ENCODE peak calls at places on chromosomes 11 and 22, in ten cellular contexts. Y is upper lobe of right lung, J is neuronal stem cell, X is left ventricle myocardium inferior, I is HCT116, U is right cardiac atrium, O is MM.1S, D is endothelial cell of umbilical vein, Z is ovary, W is GM12878. N is an unnamed sample. For H3K4me1, the result is how much of the 10 kb centered on the place peaks cover.

GRCh38 chr11:32382339-32383049 is 52.8 kb downstream of the WT1 start:
- DNase-seq in Y (no peak), J (no peak), X (no peak), I (no peak), U (no peak), O (no peak), D (no peak), Z (peak), W (no peak), N (no peak)

GRCh38 chr11:91066648-91067047 is 843.8 kb upstream of the CHORDC1 start:
- DNase-seq in Y (no peak), J (no peak), X (no peak), I (no peak), U (no peak), O (no peak), D (no peak), Z (no peak), W (no peak), N (no peak)

GRCh38 chr11:70568504-70569172 is 170.3 kb downstream of the CTTN start:
- DNase-seq in Y (peak), J (no peak), X (peak), I (no peak), U (peak), O (no peak), D (no peak), Z (peak), W (no peak), N (peak)

GRCh38 chr11:122168218-122168617 is 52.2 kb upstream of the BLID start:
- DNase-seq in Y (no peak), J (no peak), X (no peak), I (no peak), U (no peak), O (no peak), D (peak), Z (no peak), W (no peak), N (no peak)

GRCh38 chr22:17152971-17153370 is 6.1 kb downstream of the HDHD5 start:
- DNase-seq in Y (no peak), J (no peak), X (no peak), I (no peak), U (no peak), O (no peak), D (no peak), Z (no peak), W (no peak), N (no peak)

GRCh38 chr11:106733518-106734162 is 284.6 kb downstream of the GUCY1A2 start:
- DNase-seq in Y (no peak), J (no peak), X (no peak), I (no peak), U (no peak), O (no peak), D (no peak), Z (no peak), W (no peak), N (no peak)

GRCh38 chr11:27234043-27234668 is 128.9 kb downstream of the CCDC34 start:
- DNase-seq in Y (no peak), J (no peak), X (peak), I (no peak), U (peak), O (no peak), D (no peak), Z (no peak), W (peak), N (peak)

GRCh38 chr11:91790346-91790745 is 434.3 kb upstream of the FAT3 start:
- DNase-seq in Y (no peak), J (no peak), X (no peak), I (no peak), U (no peak), O (no peak), D (no peak), Z (no peak), W (no peak), N (no peak)

GRCh38 chr11:109121173-109121938 is 300.6 kb upstream of the C11orf87 start:
- DNase-seq in Y (no peak), J (no peak), X (no peak), I (no peak), U (no peak), O (no peak), D (no peak), Z (no peak), W (no peak), N (no peak)

GRCh38 chr11:13152736-13153541 is 124.7 kb upstream of the BMAL1 start:
- DNase-seq in Y (no peak), J (no peak), X (no peak), I (no peak), U (no peak), O (no peak), D (peak), Z (no peak), W (no peak), N (no peak)

GRCh38 chr22:41009222-41009948 is 58.2 kb downstream of the RBX1 start:
- DNase-seq in Y (peak), J (no peak), X (no peak), I (no peak), U (no peak), O (no peak), D (no peak), Z (no peak), W (no peak), N (no peak)

GRCh38 chr11:44592125-44592643 is 26.7 kb downstream of the CD82 start:
- DNase-seq in Y (no peak), J (no peak), X (no peak), I (no peak), U (peak), O (no peak), D (no peak), Z (no peak), W (no peak), N (peak)

GRCh38 chr22:46997311-46997970 is 235.0 kb downstream of the TBC1D22A start:
- DNase-seq in Y (no peak), J (no peak), X (no peak), I (no peak), U (no peak), O (no peak), D (no peak), Z (no peak), W (no peak), N (no peak)

GRCh38 chr22:42261266-42261665 is 9.2 kb downstream of the TCF20 start:
- DNase-seq in Y (no peak), J (no peak), X (no peak), I (no peak), U (no peak), O (no peak), D (no peak), Z (no peak), W (no peak), N (no peak)

GRCh38 chr11:61279934-61280656 is 15.0 kb downstream of the VWCE start:
- DNase-seq in Y (no peak), J (no peak), X (no peak), I (no peak), U (no peak), O (no peak), D (no peak), Z (no peak), W (no peak), N (no peak)

GRCh38 chr11:65357856-65358356 is 3.4 kb downstream of the TIGD3 start:
- DNase-seq in Y (peak), J (no peak), X (peak), I (no peak), U (no peak), O (no peak), D (no peak), Z (no peak), W (no peak), N (no peak)

GRCh38 chr11:65355776-65356393 is 1.3 kb downstream of the TIGD3 start:
- DNase-seq in Y (peak), J (no peak), X (peak), I (no peak), U (peak), O (no peak), D (peak), Z (peak), W (no peak), N (peak)

GRCh38 chr11:65354265-65355012 is at the start of gene TIGD3:
- DNase-seq in Y (peak), J (peak), X (peak), I (peak), U (peak), O (peak), D (peak), Z (peak), W (peak), N (peak)

GRCh38 chr11:65355013-65355775 is 643 bp downstream of the TIGD3 start:
- DNase-seq in Y (peak), J (peak), X (peak), I (no peak), U (no peak), O (peak), D (no peak), Z (peak), W (no peak), N (peak)

DNA sequence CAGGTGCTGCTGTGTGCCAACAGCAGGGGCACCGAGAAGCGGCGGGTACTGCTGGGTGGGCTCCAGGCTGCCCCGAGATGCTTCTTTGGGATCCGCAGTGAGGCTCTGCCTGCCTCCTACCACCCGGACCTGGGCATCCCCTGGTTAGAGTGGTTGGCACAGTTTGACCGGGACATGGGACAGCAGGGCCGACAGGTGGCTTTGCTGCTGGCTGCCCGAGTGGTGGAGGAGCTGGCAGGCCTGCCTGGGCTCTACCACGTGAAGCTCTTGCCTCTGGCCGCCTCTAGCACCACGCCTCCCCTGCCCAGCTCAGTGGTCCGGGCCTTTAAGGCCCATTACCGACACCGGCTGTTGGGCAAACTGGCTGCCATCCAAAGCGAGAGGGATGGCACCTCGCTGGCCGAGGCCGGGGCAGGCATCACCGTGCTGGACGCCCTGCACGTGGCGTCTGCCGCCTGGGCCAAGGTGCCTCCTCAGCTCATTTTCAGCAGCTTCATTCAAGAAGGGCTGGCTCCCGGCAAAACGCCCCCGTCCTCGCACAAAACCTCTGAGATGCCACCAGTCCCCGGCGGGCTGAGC is 1.9 kb downstream of the TIGD3 start:
- DNase-seq in Y (no peak), J (no peak), X (peak), I (no peak), U (no peak), O (no peak), D (no peak), Z (no peak), W (no peak), N (peak)
- H3K4me1 ChIP-seq in Y (under half), J (under half), X (half or more), I (under half), U (under half), O (under half), D (under half), Z (under half), W (under half), N (under half)

GRCh38 chr11:65338680-65339079 is 5.0 kb downstream of the DPF2 start:
- DNase-seq in Y (no peak), J (no peak), X (no peak), I (no peak), U (no peak), O (no peak), D (no peak), Z (no peak), W (no peak), N (no peak)
- H3K4me1 ChIP-seq in Y (under half), J (under half), X (half or more), I (under half), U (under half), O (under half), D (under half), Z (under half), W (under half), N (under half)

GRCh38 chr22:26586556-26587325 is 3.2 kb downstream of the TPST2 start:
- DNase-seq in Y (no peak), J (no peak), X (peak), I (no peak), U (no peak), O (peak), D (peak), Z (no peak), W (no peak), N (no peak)
- H3K4me1 ChIP-seq in Y (under half), J (under half), X (half or more), I (under half), U (under half), O (under half), D (under half), Z (under half), W (under half), N (under half)

DNA sequence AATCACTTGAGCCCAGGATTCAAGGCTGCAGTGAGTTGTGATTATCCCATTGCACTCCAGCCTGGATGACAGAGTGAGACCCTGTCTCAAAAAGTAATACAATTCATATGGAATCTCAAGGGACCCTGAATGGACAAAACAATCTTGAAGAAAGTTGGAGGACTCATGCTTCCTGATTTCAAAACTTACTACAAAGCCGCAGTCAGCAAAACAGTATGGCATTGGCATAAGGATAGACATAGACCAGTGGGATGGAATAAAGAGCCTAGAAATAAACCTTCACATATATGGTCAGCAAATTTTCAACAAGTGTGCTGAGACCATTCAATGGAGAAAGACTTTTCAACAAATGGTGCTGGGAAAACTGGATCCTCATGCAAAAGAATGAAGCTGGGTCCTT is 2.5 kb downstream of the SELENOO start:
- DNase-seq in Y (no peak), J (no peak), X (no peak), I (no peak), U (no peak), O (no peak), D (no peak), Z (no peak), W (no peak), N (no peak)
- H3K4me1 ChIP-seq in Y (under half), J (under half), X (half or more), I (under half), U (under half), O (under half), D (under half), Z (under half), W (under half), N (under half)

GRCh38 chr22:36351921-36352774 is 35.6 kb downstream of the MYH9 start:
- DNase-seq in Y (no peak), J (no peak), X (no peak), I (no peak), U (peak), O (no peak), D (no peak), Z (no peak), W (no peak), N (no peak)

GRCh38 chr22:36356708-36357694 is 30.8 kb downstream of the MYH9 start:
- DNase-seq in Y (no peak), J (no peak), X (no peak), I (no peak), U (peak), O (no peak), D (no peak), Z (no peak), W (no peak), N (no peak)

GRCh38 chr22:36352775-36353507 is 34.8 kb downstream of the MYH9 start:
- DNase-seq in Y (no peak), J (no peak), X (peak), I (no peak), U (peak), O (no peak), D (peak), Z (peak), W (no peak), N (peak)

GRCh38 chr22:36355894-36356293 is 31.9 kb downstream of the MYH9 start:
- DNase-seq in Y (no peak), J (no peak), X (no peak), I (no peak), U (peak), O (no peak), D (no peak), Z (no peak), W (no peak), N (no peak)

GRCh38 chr22:36355362-36355761 is 32.4 kb downstream of the MYH9 start:
- DNase-seq in Y (no peak), J (no peak), X (no peak), I (no peak), U (peak), O (peak), D (no peak), Z (no peak), W (no peak), N (no peak)
- H3K4me1 ChIP-seq in Y (half or more), J (under half), X (half or more), I (half or more), U (half or more), O (half or more), D (half or more), Z (under half), W (half or more), N (half or more)

GRCh38 chr22:37503850-37504249 is 15.4 kb downstream of the CARD10 start:
- DNase-seq in Y (peak), J (no peak), X (no peak), I (no peak), U (no peak), O (no peak), D (peak), Z (no peak), W (no peak), N (no peak)
- H3K4me1 ChIP-seq in Y (under half), J (under half), X (half or more), I (half or more), U (under half), O (under half), D (under half), Z (under half), W (under half), N (under half)

GRCh38 chr11:68370211-68371111 is 58.1 kb downstream of the LRP5 start:
- DNase-seq in Y (no peak), J (no peak), X (peak), I (no peak), U (peak), O (peak), D (no peak), Z (no peak), W (peak), N (no peak)
- H3K4me1 ChIP-seq in Y (under half), J (under half), X (half or more), I (under half), U (under half), O (under half), D (under half), Z (under half), W (under half), N (under half)

DNA sequence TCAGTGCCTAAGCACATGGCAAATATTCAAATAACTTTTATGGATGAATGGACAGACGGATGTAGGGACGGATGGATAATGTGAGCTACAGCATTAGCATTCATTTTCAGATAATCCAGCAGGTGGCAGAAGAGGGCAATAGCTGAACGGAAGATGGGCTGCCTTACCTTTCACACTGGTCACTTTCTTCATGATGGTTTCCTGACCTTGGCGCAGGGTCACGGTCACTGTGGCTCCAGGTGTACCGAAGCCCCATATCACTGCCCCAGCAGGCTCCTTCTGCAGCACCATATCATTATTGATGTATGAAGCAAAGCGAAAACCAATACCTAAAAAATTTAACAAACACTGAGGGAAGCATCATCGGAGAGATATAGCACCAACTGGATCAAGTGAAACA is 4.3 kb downstream of the SIAE start:
- DNase-seq in Y (no peak), J (no peak), X (no peak), I (peak), U (no peak), O (peak), D (peak), Z (peak), W (no peak), N (no peak)
- H3K4me1 ChIP-seq in Y (under half), J (under half), X (under half), I (under half), U (under half), O (under half), D (under half), Z (under half), W (under half), N (under half)

N was measured in psoas muscle.